ENCODE peak calls at places on chromosome 1, in ten cellular contexts. Y is fibroblast of the aortic adventitia; O is amniotic stem cell; F is stimulated activated CD8-positive, alpha-beta memory T cell treated with anti-CD3 and anti-CD28 coated beads, Interleukin-7, amount 100 ng/mL, for 24 hours; M is fibroblast of lung; U is HT-29; P is Daoy; G is ureter; V is hippocampal formation; L is hypothalamus. D is an unnamed sample.

GRCh38 chr1:182515556-182515955 is 65.6 kb downstream of the RGSL1 start:
- DNase-seq in Y (no peak), O (no peak), F (no peak), M (no peak), U (no peak), P (no peak), G (no peak), V (no peak), L (no peak), D (no peak)

GRCh38 chr1:44672956-44673674 is 1.2 kb downstream of the TMEM53 start:
- DNase-seq in Y (no peak), O (no peak), F (no peak), M (no peak), U (no peak), P (no peak), G (no peak), V (no peak), L (no peak), D (no peak)

GRCh38 chr1:233625510-233625981 is 11.6 kb downstream of the KCNK1 start:
- DNase-seq in Y (no peak), O (no peak), F (no peak), M (no peak), U (no peak), P (no peak), G (no peak), V (no peak), L (no peak), D (no peak)

GRCh38 chr1:165259706-165260105 is 96.8 kb downstream of the LMX1A start:
- DNase-seq in Y (no peak), O (no peak), F (no peak), M (no peak), U (no peak), P (peak; percentile 13), G (no peak), V (no peak), L (no peak), D (no peak)

GRCh38 chr1:42014823-42015222 is 96.1 kb upstream of the HIVEP3 start:
- DNase-seq in Y (no peak), O (no peak), F (no peak), M (no peak), U (no peak), P (no peak), G (no peak), V (no peak), L (no peak), D (no peak)

GRCh38 chr1:157042852-157043251 is 2.7 kb downstream of the ARHGEF11 start:
- DNase-seq in Y (peak; percentile 53), O (no peak), F (no peak), M (no peak), U (no peak), P (no peak), G (no peak), V (no peak), L (no peak), D (no peak)

GRCh38 chr1:25710583-25711347 is 89.2 kb upstream of the SELENON start:
- DNase-seq in Y (no peak), O (no peak), F (no peak), M (peak; percentile 52), U (no peak), P (no peak), G (no peak), V (no peak), L (no peak), D (no peak)

GRCh38 chr1:62676606-62677356 is 11.4 kb downstream of the DOCK7 start:
- DNase-seq in Y (peak; percentile 65), O (peak; percentile 41), F (no peak), M (peak; percentile 63), U (no peak), P (no peak), G (no peak), V (no peak), L (no peak), D (no peak)

GRCh38 chr1:37471345-37472231 is 2.8 kb upstream of the ZC3H12A start:
- DNase-seq in Y (peak; percentile 88), O (peak; percentile 78), F (no peak), M (peak; percentile 95), U (peak; percentile 91), P (peak; percentile 98), G (peak; percentile 86), V (peak; percentile 26), L (peak; percentile 80), D (peak; percentile 89)

GRCh38 chr1:49229555-49229954 is 452.9 kb upstream of the BEND5 start:
- DNase-seq in Y (no peak), O (no peak), F (no peak), M (peak; percentile 0), U (peak; percentile 36), P (no peak), G (no peak), V (no peak), L (no peak), D (no peak)